ENCODE peak calls at places on chromosomes 16 and 17, in nine cellular contexts. One of them, this sample, is unnamed.

GRCh38 chr17:80029235-80029974 is 6.3 kb downstream of the TBC1D16 start:
- DNase-seq in Peyer's patch: peak; percentile 77
- DNase-seq in ovary: peak; percentile 84
- DNase-seq in heart left ventricle: no peak
- DNase-seq in HepG2: no peak
- DNase-seq in endodermal cell: peak; percentile 71
- DNase-seq in dorsolateral prefrontal cortex: no peak
- DNase-seq in esophagus muscularis mucosa: peak; percentile 95
- DNase-seq in right atrium auricular region: peak; percentile 95
- DNase-seq in this sample: no peak

GRCh38 chr17:80544655-80545498 is at the start of gene RPTOR:
- DNase-seq in Peyer's patch: peak; percentile 96
- DNase-seq in ovary: peak; percentile 85
- DNase-seq in heart left ventricle: peak; percentile 93
- DNase-seq in HepG2: peak; percentile 86
- DNase-seq in endodermal cell: peak; percentile 99
- DNase-seq in dorsolateral prefrontal cortex: peak; percentile 93
- DNase-seq in esophagus muscularis mucosa: peak; percentile 97
- DNase-seq in right atrium auricular region: peak; percentile 89
- DNase-seq in this sample: peak; percentile 89

GRCh38 chr16:8919934-8920465 is 37.8 kb downstream of the LITAFD start:
- DNase-seq in Peyer's patch: no peak
- DNase-seq in ovary: no peak
- DNase-seq in heart left ventricle: no peak
- DNase-seq in HepG2: no peak
- DNase-seq in endodermal cell: no peak
- DNase-seq in dorsolateral prefrontal cortex: no peak
- DNase-seq in esophagus muscularis mucosa: no peak
- DNase-seq in right atrium auricular region: no peak
- DNase-seq in this sample: no peak

GRCh38 chr16:14284930-14285541 is 213.9 kb downstream of the MRTFB start:
- DNase-seq in Peyer's patch: no peak
- DNase-seq in ovary: no peak
- DNase-seq in heart left ventricle: peak; percentile 85
- DNase-seq in HepG2: peak; percentile 65
- DNase-seq in endodermal cell: no peak
- DNase-seq in dorsolateral prefrontal cortex: no peak
- DNase-seq in esophagus muscularis mucosa: no peak
- DNase-seq in right atrium auricular region: no peak
- DNase-seq in this sample: no peak

GRCh38 chr16:13945734-13946490 is 26.0 kb downstream of the ERCC4 start:
- DNase-seq in Peyer's patch: no peak
- DNase-seq in ovary: no peak
- DNase-seq in heart left ventricle: no peak
- DNase-seq in HepG2: peak; percentile 46
- DNase-seq in endodermal cell: no peak
- DNase-seq in dorsolateral prefrontal cortex: no peak
- DNase-seq in esophagus muscularis mucosa: no peak
- DNase-seq in right atrium auricular region: no peak
- DNase-seq in this sample: no peak

GRCh38 chr16:74865922-74866598 is 91.4 kb upstream of the FA2H start:
- DNase-seq in Peyer's patch: no peak
- DNase-seq in ovary: no peak
- DNase-seq in heart left ventricle: no peak
- DNase-seq in HepG2: peak; percentile 58
- DNase-seq in endodermal cell: peak; percentile 71
- DNase-seq in dorsolateral prefrontal cortex: no peak
- DNase-seq in esophagus muscularis mucosa: no peak
- DNase-seq in right atrium auricular region: no peak
- DNase-seq in this sample: no peak

GRCh38 chr16:10965440-10966039 is 21.2 kb downstream of the CLEC16A start:
- DNase-seq in Peyer's patch: no peak
- DNase-seq in ovary: no peak
- DNase-seq in heart left ventricle: no peak
- DNase-seq in HepG2: no peak
- DNase-seq in endodermal cell: no peak
- DNase-seq in dorsolateral prefrontal cortex: no peak
- DNase-seq in esophagus muscularis mucosa: no peak
- DNase-seq in right atrium auricular region: no peak
- DNase-seq in this sample: no peak

GRCh38 chr17:66272699-66273390 is 29.6 kb upstream of the PRKCA start:
- DNase-seq in Peyer's patch: no peak
- DNase-seq in ovary: peak; percentile 15
- DNase-seq in heart left ventricle: no peak
- DNase-seq in HepG2: no peak
- DNase-seq in endodermal cell: no peak
- DNase-seq in dorsolateral prefrontal cortex: no peak
- DNase-seq in esophagus muscularis mucosa: no peak
- DNase-seq in right atrium auricular region: no peak
- DNase-seq in this sample: no peak

GRCh38 chr17:70622382-70623260 is 453.3 kb downstream of the KCNJ2 start:
- DNase-seq in Peyer's patch: peak; percentile 58
- DNase-seq in ovary: no peak
- DNase-seq in heart left ventricle: no peak
- DNase-seq in HepG2: no peak
- DNase-seq in endodermal cell: peak; percentile 91
- DNase-seq in dorsolateral prefrontal cortex: peak; percentile 14
- DNase-seq in esophagus muscularis mucosa: no peak
- DNase-seq in right atrium auricular region: no peak
- DNase-seq in this sample: no peak

GRCh38 chr16:73713817-73714495 is 582.7 kb upstream of the PSMD7 start:
- DNase-seq in Peyer's patch: peak; percentile 49
- DNase-seq in ovary: no peak
- DNase-seq in heart left ventricle: no peak
- DNase-seq in HepG2: peak; percentile 42
- DNase-seq in endodermal cell: peak; percentile 88
- DNase-seq in dorsolateral prefrontal cortex: no peak
- DNase-seq in esophagus muscularis mucosa: peak; percentile 66
- DNase-seq in right atrium auricular region: no peak
- DNase-seq in this sample: no peak

GRCh38 chr17:64420143-64420670 is 28.7 kb upstream of the MILR1 start:
- DNase-seq in Peyer's patch: peak; percentile 59
- DNase-seq in ovary: no peak
- DNase-seq in heart left ventricle: no peak
- DNase-seq in HepG2: peak; percentile 81
- DNase-seq in endodermal cell: peak; percentile 73
- DNase-seq in dorsolateral prefrontal cortex: no peak
- DNase-seq in esophagus muscularis mucosa: no peak
- DNase-seq in right atrium auricular region: no peak
- DNase-seq in this sample: peak; percentile 75

GRCh38 chr16:70481929-70482536 is 27.6 kb downstream of the FCSK start:
- DNase-seq in Peyer's patch: no peak
- DNase-seq in ovary: no peak
- DNase-seq in heart left ventricle: peak; percentile 5
- DNase-seq in HepG2: no peak
- DNase-seq in endodermal cell: no peak
- DNase-seq in dorsolateral prefrontal cortex: no peak
- DNase-seq in esophagus muscularis mucosa: no peak
- DNase-seq in right atrium auricular region: no peak
- DNase-seq in this sample: no peak
- H3K27ac ChIP-seq in Peyer's patch: no peak overlapping the region
- H3K27ac ChIP-seq in ovary: no peak overlapping the region
- H3K27ac ChIP-seq in heart left ventricle: no peak overlapping the region
- H3K27ac ChIP-seq in HepG2: peak overlapping the region; percentile 22
- H3K27ac ChIP-seq in endodermal cell: no peak overlapping the region
- H3K27ac ChIP-seq in dorsolateral prefrontal cortex: no peak overlapping the region
- H3K27ac ChIP-seq in esophagus muscularis mucosa: no peak overlapping the region
- H3K27ac ChIP-seq in right atrium auricular region: no peak overlapping the region
- H3K27ac ChIP-seq in this sample: no peak overlapping the region

GRCh38 chr16:5062790-5063765 is 2.7 kb downstream of the C16orf89 start:
- DNase-seq in Peyer's patch: no peak
- DNase-seq in ovary: no peak
- DNase-seq in heart left ventricle: no peak
- DNase-seq in HepG2: no peak
- DNase-seq in endodermal cell: peak; percentile 63
- DNase-seq in dorsolateral prefrontal cortex: no peak
- DNase-seq in esophagus muscularis mucosa: peak; percentile 77
- DNase-seq in right atrium auricular region: no peak
- DNase-seq in this sample: no peak

GRCh38 chr16:5065368-5065767 is 388 bp downstream of the C16orf89 start:
- DNase-seq in Peyer's patch: no peak
- DNase-seq in ovary: no peak
- DNase-seq in heart left ventricle: no peak
- DNase-seq in HepG2: no peak
- DNase-seq in endodermal cell: no peak
- DNase-seq in dorsolateral prefrontal cortex: no peak
- DNase-seq in esophagus muscularis mucosa: no peak
- DNase-seq in right atrium auricular region: no peak
- DNase-seq in this sample: no peak

GRCh38 chr16:5065813-5066212 is at the start of gene C16orf89:
- DNase-seq in Peyer's patch: no peak
- DNase-seq in ovary: no peak
- DNase-seq in heart left ventricle: no peak
- DNase-seq in HepG2: no peak
- DNase-seq in endodermal cell: no peak
- DNase-seq in dorsolateral prefrontal cortex: peak; percentile 36
- DNase-seq in esophagus muscularis mucosa: no peak
- DNase-seq in right atrium auricular region: no peak
- DNase-seq in this sample: no peak

GRCh38 chr16:5066511-5066910 is 755 bp upstream of the C16orf89 start:
- DNase-seq in Peyer's patch: no peak
- DNase-seq in ovary: no peak
- DNase-seq in heart left ventricle: no peak
- DNase-seq in HepG2: no peak
- DNase-seq in endodermal cell: no peak
- DNase-seq in dorsolateral prefrontal cortex: no peak
- DNase-seq in esophagus muscularis mucosa: no peak
- DNase-seq in right atrium auricular region: no peak
- DNase-seq in this sample: no peak

GRCh38 chr16:5064915-5065314 is 841 bp downstream of the C16orf89 start:
- DNase-seq in Peyer's patch: no peak
- DNase-seq in ovary: no peak
- DNase-seq in heart left ventricle: no peak
- DNase-seq in HepG2: no peak
- DNase-seq in endodermal cell: no peak
- DNase-seq in dorsolateral prefrontal cortex: no peak
- DNase-seq in esophagus muscularis mucosa: no peak
- DNase-seq in right atrium auricular region: no peak
- DNase-seq in this sample: no peak
- H3K4me3 ChIP-seq in Peyer's patch: peak overlapping the region; percentile 19
- H3K4me3 ChIP-seq in ovary: no peak overlapping the region
- H3K4me3 ChIP-seq in heart left ventricle: no peak overlapping the region
- H3K4me3 ChIP-seq in HepG2: no peak overlapping the region
- H3K4me3 ChIP-seq in endodermal cell: no peak overlapping the region
- H3K4me3 ChIP-seq in dorsolateral prefrontal cortex: peak overlapping the region; percentile 47
- H3K4me3 ChIP-seq in esophagus muscularis mucosa: no peak overlapping the region
- H3K4me3 ChIP-seq in right atrium auricular region: no peak overlapping the region
- H3K4me3 ChIP-seq in this sample: no peak overlapping the region

GRCh38 chr16:17431904-17432625 is 38.7 kb downstream of the XYLT1 start:
- DNase-seq in Peyer's patch: no peak
- DNase-seq in ovary: no peak
- DNase-seq in heart left ventricle: no peak
- DNase-seq in HepG2: no peak
- DNase-seq in endodermal cell: no peak
- DNase-seq in dorsolateral prefrontal cortex: no peak
- DNase-seq in esophagus muscularis mucosa: no peak
- DNase-seq in right atrium auricular region: no peak
- DNase-seq in this sample: no peak
- H3K27me3 ChIP-seq in Peyer's patch: no peaks in the 10 kb centered on the region
- H3K27me3 ChIP-seq in ovary: no peaks in the 10 kb centered on the region
- H3K27me3 ChIP-seq in heart left ventricle: no peaks in the 10 kb centered on the region
- H3K27me3 ChIP-seq in HepG2: peaks cover 18% of the 10 kb centered on the region
- H3K27me3 ChIP-seq in endodermal cell: peaks cover 20% of the 10 kb centered on the region
- H3K27me3 ChIP-seq in dorsolateral prefrontal cortex: no peaks in the 10 kb centered on the region
- H3K27me3 ChIP-seq in esophagus muscularis mucosa: no peaks in the 10 kb centered on the region
- H3K27me3 ChIP-seq in right atrium auricular region: no peaks in the 10 kb centered on the region
- H3K27me3 ChIP-seq in this sample: no peaks in the 10 kb centered on the region

DNA sequence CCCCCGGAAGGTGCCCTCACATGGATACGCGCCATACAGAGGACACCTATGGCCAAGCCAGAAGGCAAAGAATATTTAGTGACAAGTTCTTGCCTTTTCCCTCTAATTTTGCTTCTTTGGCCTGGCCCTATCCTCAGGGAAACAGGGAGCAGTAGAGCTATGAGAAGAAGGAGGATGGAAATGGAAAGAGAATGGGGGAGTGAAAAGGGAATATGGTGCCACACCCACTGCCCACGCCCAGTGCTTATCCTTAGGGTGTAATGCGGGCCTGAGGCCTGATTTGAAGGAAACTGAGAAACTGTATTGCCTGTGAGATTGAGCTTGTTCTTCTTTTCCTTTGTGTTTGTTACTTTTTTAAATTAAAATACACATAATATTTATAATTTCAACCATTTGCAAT is 255.1 kb downstream of the HS3ST3A1 start:
- DNase-seq in Peyer's patch: no peak
- DNase-seq in ovary: no peak
- DNase-seq in heart left ventricle: no peak
- DNase-seq in HepG2: no peak
- DNase-seq in endodermal cell: no peak
- DNase-seq in dorsolateral prefrontal cortex: no peak
- DNase-seq in esophagus muscularis mucosa: no peak
- DNase-seq in right atrium auricular region: no peak
- DNase-seq in this sample: no peak
- H3K27ac ChIP-seq in Peyer's patch: no peak overlapping the region
- H3K27ac ChIP-seq in ovary: no peak overlapping the region
- H3K27ac ChIP-seq in heart left ventricle: no peak overlapping the region
- H3K27ac ChIP-seq in HepG2: no peak overlapping the region
- H3K27ac ChIP-seq in endodermal cell: no peak overlapping the region
- H3K27ac ChIP-seq in dorsolateral prefrontal cortex: no peak overlapping the region
- H3K27ac ChIP-seq in esophagus muscularis mucosa: no peak overlapping the region
- H3K27ac ChIP-seq in right atrium auricular region: no peak overlapping the region
- H3K27ac ChIP-seq in this sample: no peak overlapping the region

This sample was measured in CD4-positive, alpha-beta memory T cell.